ENCODE peak calls at places on chromosomes 12 and 14, in nine cellular contexts. K, O, L, M, R, Z, X, P and B are unnamed samples.

GRCh38 chr12:130649101-130649571 is 67.0 kb downstream of the RIMBP2 start:
- DNase-seq in M (no peak), P (no peak), Z (no peak), L (no peak), X (no peak), O (no peak), R (no peak), K (no peak), B (no peak)

GRCh38 chr12:66709444-66709773 is 30.5 kb upstream of the GRIP1 start:
- DNase-seq in P (no peak), M (no peak), L (no peak), O (no peak), K (no peak), Z (no peak), X (no peak), R (no peak), B (no peak)

GRCh38 chr12:12927211-12928079 is 24.5 kb downstream of the GPRC5D start:
- DNase-seq in X (no peak), M (no peak), O (no peak), P (peak; percentile 85), Z (peak; percentile 47), R (peak; percentile 66), K (peak; percentile 91), L (no peak), B (peak; percentile 66)

GRCh38 chr12:14937689-14938088 is 648 bp downstream of the ERP27 start:
- DNase-seq in O (no peak), K (no peak), L (peak; percentile 21), R (no peak), P (no peak), X (peak; percentile 52), Z (no peak), M (no peak), B (peak; percentile 26)

GRCh38 chr14:61342486-61342885 is 21.1 kb downstream of the PRKCH start:
- DNase-seq in Z (peak; percentile 59), L (no peak), P (no peak), R (no peak), X (no peak), O (peak; percentile 84), K (no peak), M (no peak), B (no peak)

GRCh38 chr12:55930771-55931316 is at the start of gene DGKA:
- DNase-seq in P (peak; percentile 77), L (peak; percentile 55), O (peak; percentile 89), X (peak; percentile 82), M (peak; percentile 41), R (no peak), K (no peak), Z (peak; percentile 70), B (peak; percentile 74)

GRCh38 chr12:122079038-122079531 is 529 bp downstream of the MLXIP start:
- DNase-seq in P (peak; percentile 44), L (no peak), M (peak; percentile 50), X (peak; percentile 48), O (peak; percentile 77), Z (no peak), K (no peak), R (peak; percentile 27), B (peak; percentile 10)

GRCh38 chr12:125315771-125316170 is 250.5 kb downstream of the AACS start:
- DNase-seq in O (no peak), P (no peak), R (no peak), M (no peak), L (no peak), K (no peak), Z (no peak), X (no peak), B (no peak)

GRCh38 chr12:80625901-80626300 is 81.5 kb upstream of the MYF6 start:
- DNase-seq in Z (no peak), O (no peak), M (no peak), X (no peak), L (no peak), K (no peak), R (no peak), P (no peak), B (no peak)

GRCh38 chr14:37411079-37411735 is 183.8 kb downstream of the FOXA1 start:
- DNase-seq in R (no peak), K (peak; percentile 62), M (no peak), Z (no peak), O (no peak), X (no peak), P (no peak), L (no peak), B (no peak)

GRCh38 chr12:129635003-129635685 is 268.7 kb downstream of the TMEM132D start:
- DNase-seq in X (no peak), O (no peak), M (no peak), K (no peak), R (no peak), P (no peak), Z (no peak), L (no peak), B (no peak)

GRCh38 chr12:89731614-89732013 is 23.0 kb upstream of the ATP2B1 start:
- DNase-seq in K (no peak), O (no peak), Z (no peak), L (no peak), M (peak; percentile 55), R (no peak), P (no peak), X (no peak), B (peak; percentile 41)

GRCh38 chr14:75911883-75912282 is 69.9 kb downstream of the TGFB3 start:
- DNase-seq in O (no peak), R (peak; percentile 35), X (no peak), L (peak; percentile 57), M (no peak), Z (no peak), K (no peak), P (peak; percentile 41), B (no peak)

GRCh38 chr14:105146181-105146975 is 22.2 kb downstream of the JAG2 start:
- DNase-seq in L (peak; percentile 10), P (no peak), M (no peak), R (no peak), X (no peak), Z (no peak), O (no peak), K (no peak), B (no peak)

GRCh38 chr12:77001181-77001758 is 64.1 kb downstream of the E2F7 start:
- DNase-seq in K (peak; percentile 63), O (no peak), Z (no peak), R (no peak), X (no peak), P (no peak), L (no peak), M (no peak), B (no peak)

GRCh38 chr12:132456186-132456943 is 33.6 kb upstream of the FBRSL1 start:
- DNase-seq in K (no peak), P (no peak), Z (no peak), L (no peak), M (no peak), O (no peak), X (no peak), R (no peak), B (no peak)

GRCh38 chr14:105400016-105400415 is 1.7 kb downstream of the TEX22 start:
- DNase-seq in P (no peak), R (no peak), M (no peak), O (no peak), X (no peak), K (no peak), L (no peak), Z (no peak), B (no peak)

GRCh38 chr14:68297871-68298468 is 478.4 kb downstream of the RAD51B start:
- DNase-seq in R (no peak), K (no peak), P (no peak), O (no peak), L (peak; percentile 28), M (peak; percentile 32), X (no peak), Z (no peak), B (peak; percentile 60)

GRCh38 chr12:11862794-11863193 is 207.9 kb upstream of the BCL2L14 start:
- DNase-seq in K (no peak), Z (no peak), L (no peak), O (no peak), P (no peak), X (no peak), R (no peak), M (peak; percentile 43), B (no peak)

GRCh38 chr12:11500222-11500860 is 105.0 kb upstream of the PRB2 start:
- DNase-seq in P (peak; percentile 82), M (peak; percentile 72), X (no peak), K (peak; percentile 57), Z (peak; percentile 67), R (peak; percentile 98), O (peak; percentile 88), L (peak; percentile 95), B (no peak)

GRCh38 chr12:45878630-45879255 is 111.6 kb downstream of the SCAF11 start:
- DNase-seq in M (no peak), R (no peak), O (no peak), L (no peak), Z (no peak), P (no peak), X (no peak), K (no peak), B (no peak)

GRCh38 chr12:48940181-48940580 is 14.9 kb upstream of the FKBP11 start:
- DNase-seq in M (no peak), L (no peak), Z (no peak), K (no peak), X (no peak), O (no peak), P (no peak), R (no peak), B (peak; percentile 95)

GRCh38 chr14:66240112-66240511 is 246.1 kb upstream of the CCDC196 start:
- DNase-seq in M (no peak), X (no peak), Z (no peak), O (no peak), P (no peak), K (no peak), L (no peak), R (no peak), B (no peak)

GRCh38 chr12:6074979-6075585 is 49.4 kb downstream of the VWF start:
- DNase-seq in L (no peak), Z (no peak), K (no peak), X (no peak), M (peak; percentile 65), O (peak; percentile 76), P (peak; percentile 46), R (no peak), B (peak; percentile 38)

GRCh38 chr14:51680031-51680430 is 28.3 kb downstream of the FRMD6 start:
- DNase-seq in O (no peak), Z (no peak), R (no peak), L (no peak), P (no peak), M (no peak), K (no peak), X (no peak), B (no peak)

GRCh38 chr12:100401660-100402059 is 44.8 kb downstream of the SLC17A8 start:
- DNase-seq in Z (no peak), L (no peak), R (no peak), O (no peak), K (no peak), P (no peak), X (no peak), M (peak; percentile 46), B (no peak)

GRCh38 chr14:22218729-22219128 is 370.3 kb downstream of the DAD1 start:
- DNase-seq in M (no peak), R (no peak), X (no peak), P (no peak), K (no peak), L (no peak), O (no peak), Z (no peak), B (no peak)

GRCh38 chr14:88005978-88006851 is 1.3 kb downstream of the GPR65 start:
- DNase-seq in M (peak; percentile 25), Z (peak; percentile 6), R (no peak), O (no peak), L (no peak), K (no peak), X (peak; percentile 81), P (no peak), B (peak; percentile 89)